ENCODE peak calls at places on chromosomes 13 and 19, in seven cellular contexts. K, P, O, J, X, V and Y are unnamed samples.

GRCh38 chr13:36436811-36437210 is 4.5 kb downstream of the CCNA1 start:
- DNase-seq in O (no peak), X (no peak), J (no peak), K (no peak), P (no peak), V (no peak), Y (no peak)

GRCh38 chr13:79581870-79582315 is 100.9 kb downstream of the NDFIP2 start:
- DNase-seq in O (no peak), K (peak; percentile 39), X (peak; percentile 69), V (peak; percentile 40), J (peak; percentile 3), P (no peak), Y (peak; percentile 89)

GRCh38 chr13:100536643-100537180 is 51.9 kb downstream of the GGACT start:
- DNase-seq in J (no peak), X (no peak), K (no peak), O (no peak), P (no peak), V (no peak), Y (no peak)

GRCh38 chr13:114151565-114152284 is 19.3 kb upstream of the RASA3 start:
- DNase-seq in J (no peak), P (no peak), O (peak; percentile 10), K (peak; percentile 41), X (no peak), V (peak; percentile 78), Y (peak; percentile 60)

GRCh38 chr13:51551446-51551845 is 32.8 kb upstream of the WDFY2 start:
- DNase-seq in V (no peak), J (no peak), X (no peak), O (no peak), K (no peak), P (no peak), Y (no peak)

GRCh38 chr19:28468701-28469459 is 744.1 kb downstream of the UQCRFS1 start:
- DNase-seq in P (no peak), V (no peak), O (no peak), J (no peak), X (no peak), K (peak; percentile 77), Y (peak; percentile 22)

GRCh38 chr19:36962346-36962745 is 46.2 kb downstream of the ZNF568 start:
- DNase-seq in K (no peak), P (no peak), X (no peak), J (no peak), V (no peak), O (no peak), Y (no peak)

GRCh38 chr19:50820549-50821247 is 2.9 kb downstream of the KLK1 start:
- DNase-seq in V (no peak), K (no peak), P (no peak), O (no peak), X (peak; percentile 38), J (no peak), Y (no peak)

GRCh38 chr13:42101821-42102580 is 53.6 kb downstream of the DGKH start:
- DNase-seq in O (peak; percentile 24), V (no peak), P (no peak), K (peak; percentile 7), J (no peak), X (no peak), Y (peak; percentile 34)

GRCh38 chr19:49567722-49568454 is 12.5 kb downstream of the NOSIP start:
- DNase-seq in O (no peak), K (no peak), X (no peak), P (no peak), J (no peak), V (no peak), Y (no peak)

GRCh38 chr19:33946535-33947323 is 150.1 kb downstream of the KCTD15 start:
- DNase-seq in O (no peak), K (no peak), X (no peak), V (no peak), J (no peak), P (no peak), Y (no peak)

GRCh38 chr13:51000058-51000457 is 90.5 kb downstream of the RNASEH2B start:
- DNase-seq in P (no peak), J (no peak), X (no peak), K (peak; percentile 21), O (no peak), V (no peak), Y (no peak)

GRCh38 chr19:3575949-3576673 is 3.4 kb downstream of the HMG20B start:
- DNase-seq in K (no peak), P (no peak), V (no peak), J (no peak), X (no peak), O (no peak), Y (no peak)

GRCh38 chr19:6269101-6269886 is 10.5 kb downstream of the MLLT1 start:
- DNase-seq in V (no peak), K (no peak), O (no peak), P (no peak), J (no peak), X (no peak), Y (no peak)

GRCh38 chr19:47020992-47021496 is 1.4 kb downstream of the NPAS1 start:
- DNase-seq in O (no peak), V (no peak), P (no peak), X (no peak), K (no peak), J (no peak), Y (peak; percentile 29)

DNA sequence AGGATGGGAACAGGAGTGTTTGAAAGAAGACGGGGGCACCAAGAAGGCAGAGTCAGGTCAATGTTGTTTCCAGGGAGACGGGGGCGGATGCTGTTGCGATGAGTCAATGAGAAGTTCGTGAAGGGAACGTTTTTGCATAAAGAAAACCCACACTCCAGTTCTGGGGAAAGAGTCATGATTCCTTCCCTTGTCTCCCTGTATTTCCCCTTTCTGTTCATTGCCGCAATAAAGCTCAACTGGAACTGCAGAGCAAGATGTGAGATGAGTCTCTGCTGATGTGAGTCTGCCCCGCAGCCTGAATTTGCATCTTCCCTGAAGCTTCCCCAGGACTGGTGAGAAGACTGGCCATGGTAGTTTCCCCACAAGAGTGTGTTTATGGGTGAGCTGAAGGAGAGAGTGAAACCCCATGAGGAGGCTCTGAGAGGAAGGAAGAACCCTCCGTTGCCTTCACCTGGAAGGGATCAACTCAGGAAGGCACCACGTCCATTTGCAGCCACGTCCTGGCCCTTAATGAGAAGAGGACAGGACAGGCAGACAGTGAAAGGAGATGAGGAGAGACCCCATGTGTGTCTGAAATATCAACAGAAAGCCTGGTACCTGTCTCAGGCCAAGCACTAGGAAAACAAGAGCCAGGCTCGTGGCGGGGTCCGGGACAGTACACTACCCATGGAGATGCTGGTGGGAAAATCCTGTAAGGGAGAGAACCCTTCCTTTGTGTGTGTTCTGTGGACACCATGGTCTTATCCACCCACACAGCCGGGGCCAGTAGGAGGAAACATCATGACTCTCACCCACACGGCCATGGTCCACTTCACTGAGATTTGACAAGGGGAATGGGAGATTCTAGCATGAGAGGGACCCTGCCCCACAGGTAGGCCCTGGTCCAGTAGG is 13.7 kb downstream of the LILRA1 start:
- DNase-seq in V (no peak), P (no peak), X (no peak), J (no peak), O (no peak), K (no peak), Y (no peak)
- H3K27me3 ChIP-seq in V (peaks cover 82% of the 10 kb centered on the region), P (no peaks in the 10 kb centered on the region), X (no peaks in the 10 kb centered on the region), J (no peaks in the 10 kb centered on the region), O (peaks cover 2% of the 10 kb centered on the region), K (no peaks in the 10 kb centered on the region), Y (peaks cover 20% of the 10 kb centered on the region)

DNA sequence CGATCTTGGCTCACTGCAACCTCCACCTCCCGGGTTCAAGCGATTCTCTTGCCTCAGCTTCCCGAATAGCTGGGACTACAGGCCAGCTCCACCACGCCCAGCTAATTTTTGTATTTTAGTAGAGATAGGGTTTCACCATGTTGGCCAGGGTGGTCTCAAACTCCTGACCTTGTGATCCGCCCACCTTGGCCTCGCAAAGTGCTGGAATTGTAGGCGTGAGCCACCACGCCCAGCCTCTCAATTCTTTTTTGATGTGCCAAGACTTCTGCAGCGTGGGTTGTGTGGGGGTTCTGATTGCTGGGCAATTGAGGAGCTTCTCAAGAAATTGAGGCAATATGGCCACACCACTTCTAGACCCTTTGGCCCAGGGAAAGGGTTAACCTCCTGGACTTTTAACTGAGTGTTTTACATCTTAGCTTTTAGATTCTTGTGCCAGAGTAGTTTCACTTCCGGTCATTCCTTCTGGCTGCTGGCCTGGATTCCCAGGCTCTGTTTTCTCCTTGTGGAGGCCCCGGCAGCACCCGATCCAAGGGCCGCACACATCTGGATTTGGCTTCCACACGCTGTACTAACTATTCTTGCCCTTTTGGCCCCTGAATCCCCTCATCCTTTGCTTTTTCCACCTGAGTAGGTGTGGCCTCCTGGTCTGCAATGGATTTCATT is 14.7 kb downstream of the SMARCA4 start:
- DNase-seq in K (peak; percentile 59), J (peak; percentile 66), V (no peak), X (no peak), P (no peak), O (no peak), Y (peak; percentile 72)
- H3K4me3 ChIP-seq in K (no peak overlapping the region), J (no peak overlapping the region), V (no peak overlapping the region), X (no peak overlapping the region), P (no peak overlapping the region), O (no peak overlapping the region), Y (no peak overlapping the region)

DNA sequence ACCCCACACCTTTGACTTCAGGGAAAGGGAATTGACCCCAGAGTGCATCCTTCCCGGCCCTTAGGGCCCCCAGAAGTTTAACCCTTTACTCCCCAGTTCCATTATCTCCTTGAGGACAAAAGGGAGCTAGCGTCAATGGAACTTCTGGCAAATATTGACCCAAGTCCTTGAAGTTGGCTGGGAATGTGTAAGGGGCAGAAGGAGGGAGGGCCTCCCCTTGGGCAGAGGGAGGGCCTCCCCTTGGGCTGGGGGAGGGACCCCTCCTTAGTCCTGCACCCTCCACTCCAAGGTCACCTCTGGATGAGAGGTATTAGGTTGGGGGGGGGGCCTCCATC is 3.0 kb upstream of the TMEM59L start:
- DNase-seq in P (no peak), J (no peak), K (no peak), V (no peak), X (no peak), O (no peak), Y (no peak)
- H3K27me3 ChIP-seq in P (peaks cover 7% of the 10 kb centered on the region), J (peaks cover 84% of the 10 kb centered on the region), K (peaks cover 76% of the 10 kb centered on the region), V (peaks cover 90% of the 10 kb centered on the region), X (peaks cover 95% of the 10 kb centered on the region), O (peaks cover 87% of the 10 kb centered on the region), Y (peaks cover 57% of the 10 kb centered on the region)

DNA sequence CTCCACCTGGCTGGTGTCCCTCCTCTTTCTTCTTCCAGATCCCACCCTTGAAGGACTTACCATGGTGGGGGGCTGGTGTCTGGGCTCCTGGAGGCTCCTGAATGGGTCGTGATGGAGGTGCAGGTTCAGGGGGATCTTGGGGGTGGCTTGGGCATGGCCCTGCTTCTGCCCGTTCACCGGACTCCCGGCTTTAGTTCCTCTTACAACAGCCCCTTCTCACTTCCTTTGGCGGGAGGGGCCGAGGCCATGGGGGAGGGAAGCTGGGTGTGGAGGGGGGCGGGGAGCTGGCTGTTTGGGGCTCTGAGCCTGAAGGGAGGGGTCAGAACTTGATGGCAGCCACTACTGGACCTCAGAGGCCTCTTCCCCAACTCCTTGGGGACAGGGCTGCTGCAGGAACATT is at the start of gene MYO1F:
- DNase-seq in O (peak; percentile 43), P (no peak), V (no peak), K (no peak), X (no peak), J (no peak), Y (no peak)
- H3K4me3 ChIP-seq in O (peak within 1 kb of the TSS; percentile 34), P (peak within 1 kb of the TSS; percentile 7), V (no peak within 1 kb of the TSS), K (no peak within 1 kb of the TSS), X (no peak within 1 kb of the TSS), J (no peak within 1 kb of the TSS), Y (no peak within 1 kb of the TSS)